ENCODE peak calls at places on chromosomes 16 and 17, in five cellular contexts. One of them, this sample, is unnamed.

GRCh38 chr17:58121925-58122324 is 26.3 kb upstream of the OR4D1 start:
- DNase-seq in stimulated activated CD4-positive, alpha-beta T cell treated with anti-CD3 and anti-CD28 coated beads, Interleukin-12 subunit alpha, Interleukin-12 subunit beta, amount 100 ng/mL, for 48 hours: no peak
- DNase-seq in substantia nigra: no peak
- DNase-seq in HTR-8/SVneo: peak
- DNase-seq in non-pigmented ciliary epithelial cell: no peak
- DNase-seq in this sample: peak

GRCh38 chr16:75566889-75567255 is 693 bp downstream of the GABARAPL2 start:
- DNase-seq in stimulated activated CD4-positive, alpha-beta T cell treated with anti-CD3 and anti-CD28 coated beads, Interleukin-12 subunit alpha, Interleukin-12 subunit beta, amount 100 ng/mL, for 48 hours: no peak
- DNase-seq in substantia nigra: no peak
- DNase-seq in HTR-8/SVneo: no peak
- DNase-seq in non-pigmented ciliary epithelial cell: no peak
- DNase-seq in this sample: peak

GRCh38 chr17:81016575-81016974 is 18.4 kb upstream of the BAIAP2 start:
- DNase-seq in stimulated activated CD4-positive, alpha-beta T cell treated with anti-CD3 and anti-CD28 coated beads, Interleukin-12 subunit alpha, Interleukin-12 subunit beta, amount 100 ng/mL, for 48 hours: no peak
- DNase-seq in substantia nigra: no peak
- DNase-seq in HTR-8/SVneo: no peak
- DNase-seq in non-pigmented ciliary epithelial cell: no peak
- DNase-seq in this sample: no peak

GRCh38 chr17:17419166-17419565 is 57.6 kb upstream of the MED9 start:
- DNase-seq in stimulated activated CD4-positive, alpha-beta T cell treated with anti-CD3 and anti-CD28 coated beads, Interleukin-12 subunit alpha, Interleukin-12 subunit beta, amount 100 ng/mL, for 48 hours: no peak
- DNase-seq in substantia nigra: no peak
- DNase-seq in HTR-8/SVneo: no peak
- DNase-seq in non-pigmented ciliary epithelial cell: no peak
- DNase-seq in this sample: no peak

GRCh38 chr16:76518791-76519190 is 241.6 kb downstream of the CNTNAP4 start:
- DNase-seq in stimulated activated CD4-positive, alpha-beta T cell treated with anti-CD3 and anti-CD28 coated beads, Interleukin-12 subunit alpha, Interleukin-12 subunit beta, amount 100 ng/mL, for 48 hours: no peak
- DNase-seq in substantia nigra: no peak
- DNase-seq in HTR-8/SVneo: no peak
- DNase-seq in non-pigmented ciliary epithelial cell: no peak
- DNase-seq in this sample: no peak

GRCh38 chr17:44749076-44750020 is 9.4 kb upstream of the ADAM11 start:
- DNase-seq in stimulated activated CD4-positive, alpha-beta T cell treated with anti-CD3 and anti-CD28 coated beads, Interleukin-12 subunit alpha, Interleukin-12 subunit beta, amount 100 ng/mL, for 48 hours: no peak
- DNase-seq in substantia nigra: no peak
- DNase-seq in HTR-8/SVneo: no peak
- DNase-seq in non-pigmented ciliary epithelial cell: no peak
- DNase-seq in this sample: no peak

GRCh38 chr17:9837551-9838471 is 12.1 kb downstream of the GLP2R start:
- DNase-seq in stimulated activated CD4-positive, alpha-beta T cell treated with anti-CD3 and anti-CD28 coated beads, Interleukin-12 subunit alpha, Interleukin-12 subunit beta, amount 100 ng/mL, for 48 hours: no peak
- DNase-seq in substantia nigra: no peak
- DNase-seq in HTR-8/SVneo: peak
- DNase-seq in non-pigmented ciliary epithelial cell: no peak
- DNase-seq in this sample: peak

GRCh38 chr16:77002644-77003043 is 188.3 kb upstream of the MON1B start:
- DNase-seq in stimulated activated CD4-positive, alpha-beta T cell treated with anti-CD3 and anti-CD28 coated beads, Interleukin-12 subunit alpha, Interleukin-12 subunit beta, amount 100 ng/mL, for 48 hours: no peak
- DNase-seq in substantia nigra: no peak
- DNase-seq in HTR-8/SVneo: no peak
- DNase-seq in non-pigmented ciliary epithelial cell: no peak
- DNase-seq in this sample: no peak

GRCh38 chr17:10792156-10792555 is 11.7 kb downstream of the TMEM238L start:
- DNase-seq in stimulated activated CD4-positive, alpha-beta T cell treated with anti-CD3 and anti-CD28 coated beads, Interleukin-12 subunit alpha, Interleukin-12 subunit beta, amount 100 ng/mL, for 48 hours: no peak
- DNase-seq in substantia nigra: no peak
- DNase-seq in HTR-8/SVneo: no peak
- DNase-seq in non-pigmented ciliary epithelial cell: no peak
- DNase-seq in this sample: no peak

GRCh38 chr17:17077101-17077500 is 34.8 kb downstream of the MPRIP start:
- DNase-seq in stimulated activated CD4-positive, alpha-beta T cell treated with anti-CD3 and anti-CD28 coated beads, Interleukin-12 subunit alpha, Interleukin-12 subunit beta, amount 100 ng/mL, for 48 hours: no peak
- DNase-seq in substantia nigra: no peak
- DNase-seq in HTR-8/SVneo: no peak
- DNase-seq in non-pigmented ciliary epithelial cell: no peak
- DNase-seq in this sample: no peak

GRCh38 chr17:67374329-67375053 is 2.6 kb upstream of the PITPNC1 start:
- DNase-seq in stimulated activated CD4-positive, alpha-beta T cell treated with anti-CD3 and anti-CD28 coated beads, Interleukin-12 subunit alpha, Interleukin-12 subunit beta, amount 100 ng/mL, for 48 hours: peak
- DNase-seq in substantia nigra: peak
- DNase-seq in HTR-8/SVneo: peak
- DNase-seq in non-pigmented ciliary epithelial cell: no peak
- DNase-seq in this sample: peak

GRCh38 chr16:73915939-73916451 is 380.6 kb upstream of the PSMD7 start:
- DNase-seq in stimulated activated CD4-positive, alpha-beta T cell treated with anti-CD3 and anti-CD28 coated beads, Interleukin-12 subunit alpha, Interleukin-12 subunit beta, amount 100 ng/mL, for 48 hours: no peak
- DNase-seq in substantia nigra: no peak
- DNase-seq in HTR-8/SVneo: no peak
- DNase-seq in non-pigmented ciliary epithelial cell: no peak
- DNase-seq in this sample: no peak

GRCh38 chr17:13520899-13521572 is 80.7 kb downstream of the HS3ST3A1 start:
- DNase-seq in stimulated activated CD4-positive, alpha-beta T cell treated with anti-CD3 and anti-CD28 coated beads, Interleukin-12 subunit alpha, Interleukin-12 subunit beta, amount 100 ng/mL, for 48 hours: no peak
- DNase-seq in substantia nigra: no peak
- DNase-seq in HTR-8/SVneo: no peak
- DNase-seq in non-pigmented ciliary epithelial cell: peak
- DNase-seq in this sample: peak

GRCh38 chr16:9772526-9772925 is 409.7 kb downstream of the GRIN2A start:
- DNase-seq in stimulated activated CD4-positive, alpha-beta T cell treated with anti-CD3 and anti-CD28 coated beads, Interleukin-12 subunit alpha, Interleukin-12 subunit beta, amount 100 ng/mL, for 48 hours: no peak
- DNase-seq in substantia nigra: no peak
- DNase-seq in HTR-8/SVneo: no peak
- DNase-seq in non-pigmented ciliary epithelial cell: no peak
- DNase-seq in this sample: peak

GRCh38 chr17:17988427-17988945 is 15.8 kb downstream of the DRC3 start:
- DNase-seq in stimulated activated CD4-positive, alpha-beta T cell treated with anti-CD3 and anti-CD28 coated beads, Interleukin-12 subunit alpha, Interleukin-12 subunit beta, amount 100 ng/mL, for 48 hours: no peak
- DNase-seq in substantia nigra: no peak
- DNase-seq in HTR-8/SVneo: no peak
- DNase-seq in non-pigmented ciliary epithelial cell: no peak
- DNase-seq in this sample: no peak

GRCh38 chr16:9027070-9027799 is 63.5 kb upstream of the USP7 start:
- DNase-seq in stimulated activated CD4-positive, alpha-beta T cell treated with anti-CD3 and anti-CD28 coated beads, Interleukin-12 subunit alpha, Interleukin-12 subunit beta, amount 100 ng/mL, for 48 hours: no peak
- DNase-seq in substantia nigra: no peak
- DNase-seq in HTR-8/SVneo: no peak
- DNase-seq in non-pigmented ciliary epithelial cell: no peak
- DNase-seq in this sample: no peak

GRCh38 chr17:28038802-28039600 is 3.5 kb upstream of the NLK start:
- DNase-seq in stimulated activated CD4-positive, alpha-beta T cell treated with anti-CD3 and anti-CD28 coated beads, Interleukin-12 subunit alpha, Interleukin-12 subunit beta, amount 100 ng/mL, for 48 hours: no peak
- DNase-seq in substantia nigra: no peak
- DNase-seq in HTR-8/SVneo: no peak
- DNase-seq in non-pigmented ciliary epithelial cell: no peak
- DNase-seq in this sample: peak

GRCh38 chr17:52648995-52649394 is 490.5 kb upstream of the CA10 start:
- DNase-seq in stimulated activated CD4-positive, alpha-beta T cell treated with anti-CD3 and anti-CD28 coated beads, Interleukin-12 subunit alpha, Interleukin-12 subunit beta, amount 100 ng/mL, for 48 hours: no peak
- DNase-seq in substantia nigra: no peak
- DNase-seq in HTR-8/SVneo: no peak
- DNase-seq in non-pigmented ciliary epithelial cell: no peak
- DNase-seq in this sample: no peak

GRCh38 chr17:31250229-31250628 is 46.8 kb downstream of the OMG start:
- DNase-seq in stimulated activated CD4-positive, alpha-beta T cell treated with anti-CD3 and anti-CD28 coated beads, Interleukin-12 subunit alpha, Interleukin-12 subunit beta, amount 100 ng/mL, for 48 hours: no peak
- DNase-seq in substantia nigra: no peak
- DNase-seq in HTR-8/SVneo: no peak
- DNase-seq in non-pigmented ciliary epithelial cell: no peak
- DNase-seq in this sample: no peak

GRCh38 chr17:74089869-74090464 is 113.5 kb upstream of the RPL38 start:
- DNase-seq in stimulated activated CD4-positive, alpha-beta T cell treated with anti-CD3 and anti-CD28 coated beads, Interleukin-12 subunit alpha, Interleukin-12 subunit beta, amount 100 ng/mL, for 48 hours: peak
- DNase-seq in substantia nigra: peak
- DNase-seq in HTR-8/SVneo: no peak
- DNase-seq in non-pigmented ciliary epithelial cell: peak
- DNase-seq in this sample: peak

This sample was measured in EL.